ENCODE peak calls at places on chromosomes 16 and 17, in four cellular contexts. F is HCT116, T is HepG2, W is K562. C is an unnamed sample.

GRCh38 chr17:73410586-73411329 is 99.0 kb upstream of the CDC42EP4 start:
- DNase-seq in F (no peak), T (no peak), W (no peak), C (no peak)

GRCh38 chr17:2468270-2468669 is 43.4 kb downstream of the METTL16 start:
- DNase-seq in F (no peak), T (no peak), W (no peak), C (no peak)

GRCh38 chr17:29107933-29108805 is 65.2 kb downstream of the PIPOX start:
- DNase-seq in F (peak), T (peak), W (no peak), C (peak)

GRCh38 chr16:49443576-49443975 is 70.0 kb downstream of the C16orf78 start:
- DNase-seq in F (no peak), T (no peak), W (no peak), C (no peak)

GRCh38 chr17:80774146-80774545 is 217.5 kb upstream of the CHMP6 start:
- DNase-seq in F (no peak), T (no peak), W (no peak), C (no peak)

GRCh38 chr17:29112780-29113295 is 67.4 kb downstream of the MYO18A start:
- DNase-seq in F (no peak), T (no peak), W (no peak), C (no peak)

GRCh38 chr17:71917715-71918114 is 203.1 kb upstream of the SOX9 start:
- DNase-seq in F (no peak), T (no peak), W (no peak), C (no peak)

GRCh38 chr16:56479469-56479868 is 28.1 kb downstream of the OGFOD1 start:
- DNase-seq in F (no peak), T (no peak), W (no peak), C (no peak)

GRCh38 chr16:60945225-60945624 is 1091.0 kb downstream of the CDH8 start:
- DNase-seq in F (no peak), T (peak), W (peak), C (no peak)

GRCh38 chr17:41538565-41538991 is 10.5 kb upstream of the KRT19 start:
- DNase-seq in F (no peak), T (no peak), W (no peak), C (no peak)
- TF ChIP-seq ELF1 in F (no peak), T (no peak), W (no peak), C (no peak)

GRCh38 chr17:78934681-78935418 is 9.7 kb upstream of the TIMP2 start:
- DNase-seq in F (no peak), T (no peak), W (no peak), C (no peak)
- TF ChIP-seq JUND in F (no peak), T (no peak), W (no peak), C (no peak)

GRCh38 chr16:67236551-67237395 is 9.8 kb downstream of the TMEM208 start:
- DNase-seq in F (peak), T (peak), W (peak), C (peak)
- TF ChIP-seq ELF1 in F (no peak), T (no peak), W (no peak), C (no peak)

DNA sequence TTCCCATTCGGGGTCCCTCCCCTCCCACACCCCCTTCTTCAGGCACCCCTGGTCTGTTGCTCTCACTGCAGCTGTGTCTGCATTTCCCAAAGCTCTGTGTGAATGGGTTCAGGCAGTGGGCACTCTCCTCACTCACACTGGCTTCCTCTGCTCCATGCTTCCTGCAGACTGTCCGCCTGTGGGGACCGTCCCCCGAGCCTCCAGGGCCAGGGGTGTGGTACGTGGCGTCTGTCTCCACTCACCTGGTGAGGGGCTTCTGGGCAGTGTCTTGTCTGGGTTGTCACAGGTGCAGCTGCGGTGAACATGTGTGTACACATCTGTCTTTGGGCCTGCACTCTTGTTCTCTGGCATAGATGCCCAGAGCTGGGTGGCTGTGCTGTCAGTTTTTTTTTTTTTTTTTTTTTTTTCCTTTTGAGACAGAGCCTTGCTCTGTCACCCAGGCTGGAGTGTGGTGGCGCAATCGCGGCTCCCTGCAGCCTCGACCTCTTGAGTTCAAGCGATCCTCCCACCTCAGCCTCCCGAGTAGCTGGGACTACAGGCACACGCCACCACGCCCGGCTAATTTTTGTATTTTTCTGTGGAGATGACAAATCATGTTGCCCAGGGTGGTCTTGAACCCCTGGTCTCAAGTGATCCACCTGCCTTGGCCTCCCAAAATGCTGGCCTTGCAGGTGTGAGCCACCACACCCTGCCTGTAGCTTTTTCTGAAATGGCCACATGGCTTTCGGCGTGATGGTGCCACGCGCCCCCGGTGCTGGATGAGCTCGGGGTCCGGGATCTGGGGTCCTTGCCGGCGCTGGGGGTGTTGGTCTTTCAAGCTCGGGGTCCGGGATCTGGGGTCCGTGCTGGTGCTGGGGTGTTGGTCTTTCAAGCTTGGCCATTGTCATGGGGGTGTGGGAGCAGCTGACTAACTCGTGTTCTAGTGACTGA is 56.5 kb upstream of the ZNF750 start:
- DNase-seq in F (no peak), T (no peak), W (no peak), C (no peak)
- TF ChIP-seq JUND in F (no peak), T (no peak), W (no peak), C (no peak)

C was measured in SK-N-SH.